ENCODE peak calls at places on chromosome 4, in four cellular contexts. Y is K562, E is GM12878, B is HepG2. J is an unnamed sample.

GRCh38 chr4:154349829-154350228 is 141.8 kb downstream of the DCHS2 start:
- DNase-seq in Y (peak; percentile 17), E (no peak), B (peak; percentile 12), J (no peak)

GRCh38 chr4:168685136-168685535 is 188.3 kb downstream of the PALLD start:
- DNase-seq in Y (no peak), E (peak; percentile 23), B (no peak), J (no peak)

GRCh38 chr4:117664706-117665444 is 369.4 kb upstream of the NDST3 start:
- DNase-seq in Y (no peak), E (no peak), B (no peak), J (no peak)

GRCh38 chr4:151688003-151688784 is 72.6 kb downstream of the GATB start:
- DNase-seq in Y (no peak), E (no peak), B (no peak), J (peak; percentile 29)

GRCh38 chr4:137572647-137573046 is 40.4 kb upstream of the PCDH18 start:
- DNase-seq in Y (no peak), E (no peak), B (no peak), J (no peak)

GRCh38 chr4:139767168-139767567 is 101.5 kb downstream of the MGST2 start:
- DNase-seq in Y (no peak), E (no peak), B (no peak), J (no peak)

GRCh38 chr4:75950416-75950815 is 9.6 kb upstream of the NAAA start:
- DNase-seq in Y (no peak), E (no peak), B (no peak), J (no peak)

GRCh38 chr4:128528793-128529553 is 241.4 kb upstream of the PGRMC2 start:
- DNase-seq in Y (no peak), E (no peak), B (peak; percentile 58), J (no peak)

GRCh38 chr4:78058591-78059523 is 1.7 kb downstream of the FRAS1 start:
- DNase-seq in Y (no peak), E (no peak), B (peak; percentile 19), J (peak; percentile 71)

GRCh38 chr4:171813195-171813955 is at the start of gene GALNTL6:
- DNase-seq in Y (no peak), E (no peak), B (no peak), J (peak; percentile 48)

GRCh38 chr4:1400191-1400805 is 5.9 kb downstream of the NKX1-1 start:
- DNase-seq in Y (no peak), E (no peak), B (no peak), J (no peak)

GRCh38 chr4:15882675-15883086 is 55.9 kb downstream of the FGFBP1 start:
- DNase-seq in Y (peak; percentile 47), E (peak; percentile 64), B (peak; percentile 64), J (peak; percentile 44)
- TF ChIP-seq TCF7 in Y (no peak), E (no peak), B (no peak), J (no peak)

GRCh38 chr4:121696641-121697461 is at the start of gene ANXA5:
- DNase-seq in Y (peak; percentile 91), E (no peak), B (peak; percentile 63), J (peak; percentile 79)
- TF ChIP-seq TCF7 in Y (no peak), E (no peak), B (no peak), J (no peak)

GRCh38 chr4:66071911-66072310 is 401.6 kb upstream of the EPHA5 start:
- DNase-seq in Y (no peak), E (no peak), B (no peak), J (no peak)
- TF ChIP-seq TCF7 in Y (no peak), E (no peak), B (no peak), J (no peak)

GRCh38 chr4:142036795-142037583 is 400.6 kb downstream of the IL15 start:
- DNase-seq in Y (no peak), E (no peak), B (no peak), J (no peak)

GRCh38 chr4:142043509-142043908 is 407.1 kb downstream of the IL15 start:
- DNase-seq in Y (no peak), E (no peak), B (no peak), J (no peak)

GRCh38 chr4:142044271-142044670 is 407.9 kb downstream of the IL15 start:
- DNase-seq in Y (no peak), E (no peak), B (no peak), J (no peak)

GRCh38 chr4:142041788-142042187 is 405.4 kb downstream of the IL15 start:
- DNase-seq in Y (no peak), E (no peak), B (no peak), J (no peak)

DNA sequence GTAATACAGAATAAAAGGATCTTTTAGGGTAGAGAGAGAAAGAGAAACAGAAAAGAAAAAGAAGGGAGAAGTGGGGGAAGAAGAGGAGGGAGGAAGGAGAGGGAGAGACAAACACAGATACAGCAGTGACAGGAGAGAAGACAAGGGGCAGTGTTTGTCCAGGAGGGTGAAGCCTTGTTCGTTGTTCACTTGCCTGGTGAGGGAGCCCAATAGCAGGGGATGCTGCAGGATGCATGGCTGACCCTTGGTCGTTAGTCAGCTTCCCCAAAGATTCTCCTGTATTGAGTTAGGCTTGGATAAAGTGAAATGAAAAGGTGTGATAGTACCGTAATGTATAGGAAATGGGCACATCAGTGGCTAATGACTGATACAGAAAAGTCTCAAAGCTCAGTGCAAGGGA is 403.7 kb downstream of the IL15 start:
- DNase-seq in Y (no peak), E (no peak), B (no peak), J (peak; percentile 12)
- TF ChIP-seq TCF7 in Y (no peak), E (no peak), B (no peak), J (no peak)

DNA sequence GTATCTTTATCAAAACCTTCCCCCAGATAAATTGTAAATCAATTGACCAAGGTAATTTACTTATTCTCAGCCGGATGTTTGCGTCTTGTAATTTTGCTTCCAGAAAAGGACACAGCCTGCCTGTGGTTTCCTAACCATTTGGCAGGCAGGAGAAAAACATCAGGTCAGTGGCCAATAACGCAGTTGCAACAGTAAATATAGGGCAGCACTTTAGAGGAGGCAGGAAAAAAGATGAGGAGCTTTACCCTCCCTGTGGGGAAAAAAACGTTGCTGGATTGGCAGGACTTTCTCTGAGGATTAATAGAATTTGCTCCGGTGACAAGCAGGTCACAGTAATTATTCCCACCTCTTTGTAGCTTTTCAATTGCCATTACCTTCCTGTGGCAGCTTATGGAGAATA is 2618.1 kb downstream of the ARAP2 start:
- DNase-seq in Y (no peak), E (no peak), B (no peak), J (no peak)
- TF ChIP-seq TCF7 in Y (no peak), E (no peak), B (no peak), J (no peak)

GRCh38 chr4:95869961-95870500 is 30.1 kb downstream of the PDHA2 start:
- DNase-seq in Y (no peak), E (no peak), B (no peak), J (peak; percentile 10)
- TF ChIP-seq TCF7 in Y (no peak), E (no peak), B (no peak), J (no peak)

J was measured in WTC11.